ENCODE peak calls at places on chromosome 19, in seven cellular contexts. K is HCT116, C is GM23248, L is PC-3, Z is colonic mucosa, W is endothelial cell of umbilical vein, U is mammary epithelial cell. V is an unnamed sample. For H3K4me1, the result is how much of the 10 kb centered on the place peaks cover.

GRCh38 chr19:16944626-16945363 is 56.0 kb downstream of the F2RL3 start:
- DNase-seq in K (no peak), C (no peak), L (no peak), Z (no peak), W (no peak), U (no peak), V (no peak)

GRCh38 chr19:15129856-15130580 is 22.8 kb downstream of the SYDE1 start:
- DNase-seq in K (peak), C (no peak), L (peak), Z (peak), W (no peak), U (peak), V (no peak)

GRCh38 chr19:14979136-14979497 is 547 bp downstream of the SLC1A6 start:
- DNase-seq in K (no peak), C (no peak), L (no peak), Z (no peak), W (no peak), U (no peak), V (no peak)

GRCh38 chr19:46081928-46082727 is 41.3 kb upstream of the IGFL4 start:
- DNase-seq in K (peak), C (peak), L (peak), Z (peak), W (peak), U (peak), V (peak)

GRCh38 chr19:45526143-45526542 is 18.9 kb downstream of the VASP start:
- DNase-seq in K (no peak), C (peak), L (peak), Z (peak), W (peak), U (peak), V (peak)

GRCh38 chr19:14544047-14544446 is 14.7 kb downstream of the TECR start:
- DNase-seq in K (no peak), C (no peak), L (peak), Z (no peak), W (no peak), U (no peak), V (no peak)

GRCh38 chr19:38557205-38557799 is 60.5 kb downstream of the MAP4K1 start:
- DNase-seq in K (no peak), C (no peak), L (peak), Z (peak), W (no peak), U (no peak), V (no peak)

GRCh38 chr19:3284759-3285646 is 60.5 kb downstream of the CELF5 start:
- DNase-seq in K (peak), C (peak), L (peak), Z (peak), W (peak), U (peak), V (peak)

GRCh38 chr19:38869160-38869835 is 8.8 kb downstream of the RINL start:
- DNase-seq in K (no peak), C (no peak), L (no peak), Z (peak), W (no peak), U (no peak), V (no peak)

GRCh38 chr19:33175156-33175782 is 18.9 kb upstream of the LRP3 start:
- DNase-seq in K (no peak), C (no peak), L (no peak), Z (no peak), W (no peak), U (no peak), V (no peak)

DNA sequence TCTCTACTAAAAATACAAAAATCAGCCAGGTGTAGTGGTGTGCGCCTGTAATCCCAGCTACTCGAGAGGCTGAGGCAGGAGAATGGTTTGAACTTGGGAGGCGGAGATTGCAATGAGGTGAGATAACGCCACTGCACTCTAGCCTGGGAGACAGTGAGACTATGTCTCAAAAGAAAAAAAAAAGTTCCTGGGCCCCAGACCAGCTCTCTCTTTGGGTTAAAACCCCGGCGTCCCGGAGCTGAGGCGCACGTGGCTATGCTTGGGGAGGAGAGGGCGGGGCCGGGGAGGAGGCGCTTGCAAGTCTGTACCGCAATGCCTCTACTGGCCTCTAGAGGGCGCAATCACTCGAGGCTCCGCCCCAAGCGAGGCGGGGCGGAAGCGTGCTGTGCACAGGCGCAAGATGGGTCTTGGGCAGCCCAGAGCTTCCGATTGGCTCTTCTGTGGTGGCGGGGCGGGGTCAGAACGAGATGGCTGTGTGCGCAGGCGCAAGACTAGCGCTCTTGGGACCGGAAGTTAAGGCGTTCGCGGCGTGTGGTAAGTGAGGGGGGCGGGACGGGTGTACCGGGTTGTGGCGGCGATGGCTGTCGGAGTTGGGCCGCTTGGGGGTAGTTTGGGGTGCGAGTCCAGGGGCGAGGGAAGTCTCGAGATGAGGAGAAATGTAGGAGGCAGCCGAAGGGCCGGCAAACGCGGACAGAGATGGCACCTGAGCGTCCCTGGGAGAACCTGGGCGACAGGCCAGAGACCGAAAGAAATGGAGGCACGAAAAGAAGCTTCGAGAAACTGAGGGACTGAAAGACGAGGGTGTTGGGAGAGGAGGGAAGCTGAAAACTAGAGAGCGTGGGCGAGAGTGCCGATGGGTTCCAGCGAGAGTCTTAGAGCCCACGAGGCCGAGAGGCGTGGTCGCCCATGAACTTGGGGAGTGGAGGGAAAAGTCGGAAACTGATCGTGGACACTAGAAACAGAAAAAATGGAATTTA is at the start of gene DHX34:
- DNase-seq in K (peak), C (peak), L (peak), Z (peak), W (peak), U (peak), V (peak)
- H3K4me1 ChIP-seq in K (under half), C (under half), L (under half), Z (under half), W (under half), U (under half), V (under half)

GRCh38 chr19:53670345-53670744 is 38.5 kb downstream of the DPRX start:
- DNase-seq in K (no peak), C (no peak), L (no peak), Z (no peak), W (no peak), U (no peak), V (no peak)
- H3K9ac ChIP-seq in K (no peak), C (no peak), L (no peak), Z (no peak), W (no peak), U (no peak), V (no peak)

GRCh38 chr19:31269425-31270127 is 79.7 kb downstream of the TSHZ3 start:
- DNase-seq in K (no peak), C (peak), L (no peak), Z (no peak), W (no peak), U (no peak), V (peak)

GRCh38 chr19:31270897-31271568 is 78.2 kb downstream of the TSHZ3 start:
- DNase-seq in K (no peak), C (peak), L (no peak), Z (no peak), W (no peak), U (no peak), V (peak)

GRCh38 chr19:31266731-31267130 is 82.5 kb downstream of the TSHZ3 start:
- DNase-seq in K (no peak), C (no peak), L (no peak), Z (no peak), W (no peak), U (no peak), V (no peak)

GRCh38 chr19:31266196-31266595 is 83.0 kb downstream of the TSHZ3 start:
- DNase-seq in K (no peak), C (no peak), L (no peak), Z (no peak), W (no peak), U (no peak), V (no peak)

GRCh38 chr19:31268751-31269150 is 80.5 kb downstream of the TSHZ3 start:
- DNase-seq in K (no peak), C (no peak), L (no peak), Z (no peak), W (no peak), U (no peak), V (no peak)
- H3K4me1 ChIP-seq in K (under half), C (under half), L (under half), Z (under half), W (under half), U (under half), V (under half)

DNA sequence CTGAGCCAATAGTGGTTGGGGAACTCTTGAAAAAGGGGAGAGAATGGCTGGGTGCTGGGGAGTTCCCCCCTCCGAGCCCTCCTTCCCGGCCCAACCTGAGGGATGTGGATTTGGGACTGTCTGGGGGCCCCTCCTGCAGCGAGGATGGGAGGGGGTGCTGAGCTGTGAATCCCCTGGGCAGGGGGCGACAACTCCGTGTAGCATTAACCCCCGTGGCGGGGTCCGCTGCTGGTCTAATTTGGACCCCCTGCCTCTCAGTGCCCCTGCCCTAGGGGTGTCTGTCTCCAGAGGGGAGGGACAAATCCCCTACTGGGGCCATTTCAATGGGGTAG is 9.7 kb downstream of the MIDN start:
- DNase-seq in K (no peak), C (no peak), L (no peak), Z (no peak), W (no peak), U (no peak), V (no peak)
- H3K9ac ChIP-seq in K (peak), C (peak), L (no peak), Z (peak), W (no peak), U (no peak), V (peak)

DNA sequence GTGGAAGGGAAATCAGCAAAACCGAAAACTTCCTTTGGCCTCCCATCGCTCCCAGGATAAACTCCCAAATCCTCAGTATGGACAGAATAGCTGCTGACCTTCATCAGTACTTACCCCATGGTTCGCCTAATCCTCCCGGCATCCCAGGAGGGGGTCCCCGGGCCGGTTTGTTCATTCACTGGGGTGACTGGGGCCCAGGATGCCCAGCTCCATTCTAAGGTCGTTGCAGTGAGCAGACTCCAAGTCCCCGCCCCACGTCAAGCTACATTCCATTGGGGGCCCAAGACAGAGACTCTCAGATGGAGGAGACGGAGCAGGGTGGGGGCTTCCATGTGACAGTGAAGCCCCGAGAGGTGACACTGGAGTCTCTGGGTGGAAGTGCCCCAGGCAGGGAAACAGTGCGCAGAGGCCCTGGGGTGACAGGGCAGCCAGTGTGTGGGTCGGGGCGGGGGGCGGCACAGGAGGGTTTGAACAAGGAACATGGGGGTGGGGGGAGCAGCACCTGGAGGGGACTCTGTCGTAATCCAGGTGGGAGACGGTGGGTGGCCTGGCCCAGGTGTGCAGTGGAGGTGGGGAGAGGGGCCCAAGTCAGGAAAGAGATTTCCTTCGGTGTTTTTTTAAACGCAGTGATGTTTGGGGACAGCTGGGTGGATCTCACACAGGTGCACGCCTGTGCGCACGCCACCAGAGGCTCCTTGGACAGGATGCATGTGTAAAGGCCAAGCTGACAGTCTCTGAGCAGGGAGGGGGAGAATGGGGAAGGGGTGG is 5.1 kb downstream of the SSBP4 start:
- DNase-seq in K (no peak), C (no peak), L (no peak), Z (no peak), W (no peak), U (no peak), V (no peak)
- H3K4me1 ChIP-seq in K (under half), C (under half), L (under half), Z (under half), W (under half), U (under half), V (under half)

GRCh38 chr19:29111581-29111980 is 101.4 kb downstream of the UQCRFS1 start:
- DNase-seq in K (no peak), C (no peak), L (no peak), Z (no peak), W (no peak), U (no peak), V (no peak)
- H3K9ac ChIP-seq in K (no peak), C (no peak), L (no peak), Z (no peak), W (no peak), U (no peak), V (no peak)

DNA sequence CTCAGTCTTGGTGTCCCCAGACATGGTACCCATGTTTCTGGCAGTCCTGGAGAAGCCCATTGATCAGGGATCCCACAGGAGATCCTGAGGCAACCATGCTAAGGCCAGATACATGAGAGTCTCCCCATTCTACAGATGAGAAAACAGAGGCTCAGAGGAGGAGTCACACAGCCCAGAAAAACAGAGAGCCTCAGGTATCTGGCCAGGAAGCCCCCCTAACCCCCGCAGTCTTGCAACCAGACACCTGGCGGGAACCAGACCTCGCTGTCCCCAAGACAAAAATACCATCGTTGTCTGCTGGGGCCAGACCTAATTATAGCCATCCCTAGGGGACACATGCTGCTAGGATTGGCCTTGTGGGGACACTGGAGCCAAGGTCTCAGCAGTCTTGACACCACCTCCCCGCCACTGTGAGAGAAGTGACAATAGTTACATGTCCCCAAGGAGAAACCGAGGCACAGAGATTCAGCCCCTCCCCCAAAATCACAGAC is 1.6 kb upstream of the PDE4C start:
- DNase-seq in K (no peak), C (no peak), L (no peak), Z (no peak), W (no peak), U (no peak), V (no peak)
- H3K4me1 ChIP-seq in K (under half), C (under half), L (under half), Z (under half), W (under half), U (under half), V (under half)

GRCh38 chr19:48664476-48664875 is 8.3 kb downstream of the NTN5 start:
- DNase-seq in K (no peak), C (no peak), L (no peak), Z (no peak), W (no peak), U (no peak), V (no peak)

GRCh38 chr19:48661746-48662145 is 11.1 kb downstream of the NTN5 start:
- DNase-seq in K (no peak), C (no peak), L (no peak), Z (no peak), W (no peak), U (no peak), V (no peak)

GRCh38 chr19:48660854-48661731 is 11.7 kb downstream of the NTN5 start:
- DNase-seq in K (peak), C (peak), L (peak), Z (peak), W (peak), U (peak), V (peak)

GRCh38 chr19:48665786-48666185 is 7.0 kb downstream of the NTN5 start:
- DNase-seq in K (no peak), C (no peak), L (no peak), Z (no peak), W (no peak), U (no peak), V (no peak)

GRCh38 chr19:48663667-48664066 is 9.2 kb downstream of the NTN5 start:
- DNase-seq in K (no peak), C (no peak), L (no peak), Z (no peak), W (no peak), U (no peak), V (no peak)
- H3K9ac ChIP-seq in K (no peak), C (no peak), L (no peak), Z (no peak), W (no peak), U (no peak), V (no peak)